ENCODE peak calls at places on chromosomes 12 and 14, in six cellular contexts. F, R, U, E, X and O are unnamed samples.

GRCh38 chr14:66383271-66383670 is 102.9 kb upstream of the CCDC196 start:
- DNase-seq in F (no peak), R (no peak), U (no peak), E (no peak), X (no peak), O (no peak)

GRCh38 chr12:56931474-56931978 is 2.7 kb downstream of the SDR9C7 start:
- DNase-seq in F (no peak), R (peak), U (peak), E (peak), X (no peak), O (peak)

GRCh38 chr12:27525373-27525772 is 1.4 kb downstream of the PPFIBP1 start:
- DNase-seq in F (no peak), R (peak), U (peak), E (no peak), X (no peak), O (no peak)

GRCh38 chr14:103624860-103625259 is 4.2 kb upstream of the KLC1 start:
- DNase-seq in F (peak), R (peak), U (peak), E (no peak), X (peak), O (no peak)

GRCh38 chr14:100673085-100673806 is 53.4 kb upstream of the DLK1 start:
- DNase-seq in F (peak), R (no peak), U (no peak), E (no peak), X (no peak), O (no peak)

GRCh38 chr12:124588689-124589318 is 21.4 kb upstream of the NCOR2 start:
- DNase-seq in F (no peak), R (peak), U (peak), E (no peak), X (peak), O (no peak)

GRCh38 chr14:106029959-106030358 is 503.6 kb downstream of the TMEM121 start:
- DNase-seq in F (no peak), R (no peak), U (no peak), E (no peak), X (no peak), O (no peak)

GRCh38 chr12:106145539-106146447 is 7.0 kb upstream of the NUAK1 start:
- DNase-seq in F (peak), R (no peak), U (no peak), E (no peak), X (peak), O (no peak)

GRCh38 chr12:46675736-46676135 is 150.1 kb downstream of the SLC38A4 start:
- DNase-seq in F (peak), R (peak), U (peak), E (no peak), X (no peak), O (no peak)

GRCh38 chr14:96754845-96755184 is 42.4 kb upstream of the VRK1 start:
- DNase-seq in F (no peak), R (no peak), U (no peak), E (no peak), X (peak), O (no peak)

GRCh38 chr14:92613008-92613658 is 99.6 kb downstream of the RIN3 start:
- DNase-seq in F (peak), R (no peak), U (no peak), E (peak), X (no peak), O (no peak)

GRCh38 chr14:93898731-93899130 is 28.4 kb upstream of the FAM181A start:
- DNase-seq in F (no peak), R (no peak), U (no peak), E (no peak), X (no peak), O (no peak)

GRCh38 chr14:100972134-100972905 is 68.8 kb upstream of the RTL1 start:
- DNase-seq in F (no peak), R (no peak), U (no peak), E (no peak), X (no peak), O (no peak)

GRCh38 chr12:51185171-51185717 is 12.3 kb upstream of the TFCP2 start:
- DNase-seq in F (no peak), R (no peak), U (no peak), E (no peak), X (no peak), O (no peak)

GRCh38 chr14:21874167-21874566 is 200.5 kb upstream of the OR4E1 start:
- DNase-seq in F (no peak), R (no peak), U (no peak), E (peak), X (no peak), O (no peak)

GRCh38 chr12:110370732-110371141 is 32.8 kb downstream of the ANAPC7 start:
- DNase-seq in F (no peak), R (no peak), U (no peak), E (no peak), X (no peak), O (no peak)

GRCh38 chr12:82857276-82857675 is 170.6 kb downstream of the TMTC2 start:
- DNase-seq in F (no peak), R (no peak), U (no peak), E (no peak), X (no peak), O (no peak)

GRCh38 chr14:36028218-36028617 is 148.3 kb downstream of the PTCSC3 start:
- DNase-seq in F (no peak), R (no peak), U (no peak), E (no peak), X (no peak), O (no peak)

GRCh38 chr12:503111-503761 is 43.5 kb downstream of the B4GALNT3 start:
- DNase-seq in F (peak), R (no peak), U (no peak), E (no peak), X (no peak), O (no peak)
- H3K4me3 ChIP-seq in F (no peak), R (no peak), U (no peak), E (no peak), X (no peak), O (no peak)

GRCh38 chr12:76614364-76614763 is 54.8 kb upstream of the OSBPL8 start:
- DNase-seq in F (no peak), R (no peak), U (peak), E (no peak), X (no peak), O (no peak)
- TF ChIP-seq CTCF in F (no peak), R (no peak), U (no peak), E (no peak), X (no peak), O (no peak)

DNA sequence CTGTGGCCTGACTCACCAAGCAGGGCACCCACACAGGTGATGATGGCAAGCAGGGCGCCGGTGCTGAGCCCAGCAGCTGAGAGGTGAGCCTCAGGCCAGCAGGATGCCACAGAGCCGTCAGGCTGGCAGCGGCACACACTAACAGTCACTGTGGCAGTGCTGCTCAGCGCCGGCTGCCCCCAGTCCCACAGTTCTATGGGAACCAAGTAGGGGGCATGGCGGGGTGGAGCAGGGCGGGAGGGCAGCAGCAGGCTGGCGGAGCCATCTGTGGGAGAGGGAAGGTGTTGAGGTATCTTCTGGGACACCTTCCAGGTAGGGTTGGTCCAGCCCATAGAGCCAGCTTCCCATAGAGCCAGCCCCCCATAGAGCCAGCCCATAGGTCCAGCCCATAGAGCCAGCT is 7.0 kb downstream of the PSMB11 start:
- DNase-seq in F (no peak), R (no peak), U (no peak), E (no peak), X (no peak), O (no peak)
- H3K4me3 ChIP-seq in F (no peak), R (no peak), U (no peak), E (no peak), X (no peak), O (no peak)

GRCh38 chr14:67710209-67710608 is 8.5 kb downstream of the RDH12 start:
- DNase-seq in F (no peak), R (no peak), U (no peak), E (no peak), X (no peak), O (no peak)

GRCh38 chr14:67705211-67705610 is 3.5 kb downstream of the RDH12 start:
- DNase-seq in F (no peak), R (no peak), U (no peak), E (no peak), X (no peak), O (no peak)

GRCh38 chr14:67704018-67704417 is 2.3 kb downstream of the RDH12 start:
- DNase-seq in F (no peak), R (no peak), U (no peak), E (no peak), X (no peak), O (no peak)

GRCh38 chr14:67704484-67705089 is 2.9 kb downstream of the RDH12 start:
- DNase-seq in F (no peak), R (peak), U (peak), E (peak), X (no peak), O (peak)
- TF ChIP-seq CTCF in F (no peak), R (peak), U (peak), E (peak), X (no peak), O (peak)

GRCh38 chr14:85534914-85535313 is 5.0 kb downstream of the FLRT2 start:
- DNase-seq in F (no peak), R (no peak), U (no peak), E (no peak), X (no peak), O (no peak)

GRCh38 chr14:85536835-85537195 is 6.9 kb downstream of the FLRT2 start:
- DNase-seq in F (no peak), R (no peak), U (peak), E (no peak), X (no peak), O (no peak)

GRCh38 chr14:85537526-85537925 is 7.6 kb downstream of the FLRT2 start:
- DNase-seq in F (no peak), R (no peak), U (no peak), E (no peak), X (no peak), O (no peak)

GRCh38 chr14:85535316-85535715 is 5.4 kb downstream of the FLRT2 start:
- DNase-seq in F (no peak), R (no peak), U (no peak), E (no peak), X (no peak), O (no peak)

GRCh38 chr14:85535916-85536834 is 6.2 kb downstream of the FLRT2 start:
- DNase-seq in F (no peak), R (no peak), U (peak), E (no peak), X (no peak), O (no peak)
- H3K4me3 ChIP-seq in F (no peak), R (peak), U (peak), E (no peak), X (no peak), O (no peak)

GRCh38 chr14:78196323-78196722 is 26.1 kb downstream of the NRXN3 start:
- DNase-seq in F (no peak), R (no peak), U (no peak), E (no peak), X (no peak), O (no peak)
- TF ChIP-seq CTCF in F (no peak), R (no peak), U (no peak), E (no peak), X (no peak), O (no peak)

GRCh38 chr12:113056381-113056630 is 224 bp upstream of the DTX1 start:
- DNase-seq in F (no peak), R (no peak), U (no peak), E (no peak), X (no peak), O (no peak)
- H3K4me3 ChIP-seq in F (no peak), R (peak), U (peak), E (no peak), X (peak), O (no peak)